ENCODE peak calls at places on chromosomes 5 and 9, in nine cellular contexts. N, P, A, T, M, R, K, Y and X are unnamed samples.

GRCh38 chr5:168064933-168065622 is 226.4 kb upstream of the WWC1 start:
- DNase-seq in M (no peak), A (no peak), Y (no peak), P (no peak), T (no peak), N (no peak), K (no peak), R (no peak), X (no peak)

GRCh38 chr9:107638496-107638895 is 148.9 kb upstream of the KLF4 start:
- DNase-seq in P (no peak), R (no peak), Y (no peak), A (no peak), N (no peak), K (no peak), M (no peak), T (no peak), X (no peak)

GRCh38 chr5:90562331-90562730 is 3.7 kb downstream of the ADGRV1 start:
- DNase-seq in K (no peak), N (no peak), A (no peak), R (peak), Y (no peak), T (no peak), P (no peak), M (no peak), X (no peak)

GRCh38 chr5:53378590-53379247 is 101.7 kb upstream of the FST start:
- DNase-seq in R (no peak), P (no peak), T (no peak), A (no peak), N (no peak), K (no peak), M (no peak), Y (no peak), X (no peak)

GRCh38 chr5:165858118-165858517 is 2352.7 kb downstream of the MAT2B start:
- DNase-seq in A (no peak), Y (no peak), P (no peak), K (no peak), R (no peak), M (no peak), N (no peak), T (no peak), X (no peak)

GRCh38 chr5:177553671-177554429 is 513 bp downstream of the FAM193B start:
- DNase-seq in P (no peak), M (peak), R (peak), N (no peak), A (no peak), T (peak), Y (peak), K (peak), X (peak)

GRCh38 chr5:93186031-93186682 is 394.9 kb downstream of the NR2F1-AS1 start:
- DNase-seq in N (peak), R (no peak), Y (no peak), T (no peak), A (peak), K (no peak), M (no peak), P (no peak), X (no peak)

GRCh38 chr9:89374176-89374575 is 55.9 kb downstream of the SECISBP2 start:
- DNase-seq in M (no peak), K (no peak), T (no peak), P (no peak), R (no peak), A (no peak), Y (no peak), N (no peak), X (no peak)

GRCh38 chr5:72363146-72363802 is 43.1 kb downstream of the PTCD2 start:
- DNase-seq in Y (no peak), K (no peak), A (peak), N (peak), P (peak), M (no peak), R (no peak), T (no peak), X (no peak)

GRCh38 chr9:101566904-101567724 is 27.7 kb downstream of the PPP3R2 start:
- DNase-seq in R (peak), K (no peak), M (no peak), T (no peak), A (no peak), Y (no peak), N (no peak), P (no peak), X (no peak)

GRCh38 chr5:60802216-60802615 is 41.9 kb downstream of the ELOVL7 start:
- DNase-seq in Y (no peak), A (no peak), R (no peak), M (no peak), N (no peak), K (no peak), P (no peak), T (no peak), X (no peak)

GRCh38 chr9:33719581-33720374 is 75.6 kb upstream of the PRSS3 start:
- DNase-seq in T (no peak), N (no peak), Y (peak), K (no peak), M (peak), R (peak), A (peak), P (no peak), X (peak)

GRCh38 chr5:156109317-156110023 is 217.5 kb upstream of the SGCD start:
- DNase-seq in A (no peak), T (no peak), K (no peak), Y (no peak), N (peak), R (no peak), P (no peak), M (no peak), X (no peak)

GRCh38 chr9:109035684-109036423 is 22.6 kb upstream of the CTNNAL1 start:
- DNase-seq in T (peak), K (peak), P (peak), A (peak), R (no peak), M (no peak), N (peak), Y (no peak), X (peak)

GRCh38 chr9:113541019-113541900 is 77.7 kb downstream of the RGS3 start:
- DNase-seq in R (peak), M (no peak), A (no peak), T (no peak), P (no peak), Y (no peak), N (no peak), K (peak), X (peak)

GRCh38 chr9:112556497-112557085 is 70.0 kb downstream of the KIAA1958 start:
- DNase-seq in A (peak), R (no peak), K (no peak), P (no peak), T (no peak), Y (no peak), N (peak), M (no peak), X (no peak)

GRCh38 chr5:177402271-177403043 is 2.0 kb upstream of the PFN3 start:
- DNase-seq in N (no peak), T (peak), M (no peak), K (peak), P (no peak), R (peak), A (peak), Y (peak), X (peak)

GRCh38 chr5:159678800-159679392 is 237.4 kb upstream of the ADRA1B start:
- DNase-seq in N (no peak), Y (no peak), P (no peak), M (no peak), K (no peak), A (no peak), R (no peak), T (no peak), X (no peak)

GRCh38 chr5:118980017-118980416 is 8.3 kb downstream of the DTWD2 start:
- DNase-seq in R (no peak), T (no peak), Y (no peak), M (no peak), A (no peak), N (no peak), K (no peak), P (no peak), X (no peak)

GRCh38 chr5:169576181-169576598 is 7.4 kb upstream of the SPDL1 start:
- DNase-seq in N (peak), T (no peak), A (no peak), R (no peak), K (no peak), P (no peak), M (no peak), Y (no peak), X (no peak)

GRCh38 chr5:179140293-179140692 is 80.1 kb downstream of the ZNF354C start:
- DNase-seq in K (no peak), P (no peak), R (no peak), A (no peak), M (no peak), Y (no peak), T (peak), N (no peak), X (no peak)

GRCh38 chr9:134217431-134218210 is 53.3 kb upstream of the RNU6ATAC start:
- DNase-seq in P (no peak), M (no peak), Y (peak), N (no peak), A (no peak), R (peak), T (peak), K (no peak), X (no peak)

GRCh38 chr5:67799732-67800234 is 415.8 kb upstream of the PIK3R1 start:
- DNase-seq in K (no peak), Y (no peak), T (no peak), A (no peak), R (no peak), P (no peak), N (no peak), M (no peak), X (no peak)

GRCh38 chr5:142100307-142100706 is 8.3 kb upstream of the NDFIP1 start:
- DNase-seq in M (no peak), P (no peak), N (no peak), A (no peak), R (no peak), T (no peak), K (no peak), Y (no peak), X (no peak)

GRCh38 chr5:56763711-56764466 is 51.5 kb upstream of the MAP3K1 start:
- DNase-seq in A (no peak), R (no peak), M (no peak), P (no peak), T (no peak), Y (no peak), K (no peak), N (no peak), X (no peak)

GRCh38 chr5:115366223-115366622 is 69.8 kb upstream of the CCDC112 start:
- DNase-seq in M (no peak), A (no peak), Y (no peak), K (no peak), T (no peak), P (peak), R (no peak), N (peak), X (no peak)